ENCODE peak calls at places on chromosomes 3 and 15, in five cellular contexts. P is lung; T is CD8-positive, alpha-beta T cell; I is PC-9; G is psoas muscle. U is an unnamed sample. For H3K36me3, the result is how much of the 10 kb centered on the place peaks cover.

GRCh38 chr3:169600732-169601131 is 62.8 kb downstream of the MECOM start:
- DNase-seq in T (no peak), P (no peak), I (no peak), G (no peak), U (no peak)

GRCh38 chr3:52310861-52311566 is 5.1 kb upstream of the DNAH1 start:
- DNase-seq in P (no peak), I (no peak), T (peak), G (no peak), U (no peak)

GRCh38 chr3:101635345-101635744 is 41.6 kb downstream of the ZBTB11 start:
- DNase-seq in G (no peak), I (no peak), T (no peak), P (no peak), U (no peak)

GRCh38 chr3:84772841-84773240 is 185.9 kb upstream of the CADM2 start:
- DNase-seq in I (no peak), T (no peak), G (no peak), P (no peak), U (no peak)

GRCh38 chr3:172746476-172746875 is 4.0 kb upstream of the ECT2 start:
- DNase-seq in T (no peak), G (no peak), I (no peak), P (no peak), U (no peak)

GRCh38 chr15:39586387-39587171 is 5.7 kb downstream of the THBS1 start:
- DNase-seq in G (no peak), P (no peak), T (no peak), I (no peak), U (peak)

GRCh38 chr3:45682786-45683185 is 6.4 kb upstream of the SACM1L start:
- DNase-seq in I (no peak), P (no peak), G (no peak), T (no peak), U (no peak)

GRCh38 chr3:71725279-71725991 is at the start of gene EIF4E3:
- DNase-seq in T (peak), P (no peak), I (no peak), G (peak), U (no peak)

GRCh38 chr3:156172536-156172935 is 52.2 kb downstream of the KCNAB1 start:
- DNase-seq in T (no peak), I (no peak), P (no peak), G (no peak), U (no peak)

GRCh38 chr3:181487236-181487978 is 224.3 kb upstream of the SOX2 start:
- DNase-seq in P (no peak), G (no peak), T (no peak), I (no peak), U (no peak)

GRCh38 chr15:76840830-76841460 is 64.2 kb downstream of the SCAPER start:
- DNase-seq in G (no peak), T (no peak), P (no peak), I (no peak), U (no peak)

GRCh38 chr3:52851348-52851747 is 16.5 kb upstream of the MUSTN1 start:
- DNase-seq in I (peak), G (peak), P (no peak), T (no peak), U (no peak)

GRCh38 chr3:151227438-151228290 is 24.6 kb upstream of the GPR171 start:
- DNase-seq in I (peak), P (peak), T (peak), G (peak), U (peak)

GRCh38 chr15:77499087-77499765 is 78.5 kb downstream of the HMG20A start:
- DNase-seq in G (no peak), P (no peak), T (no peak), I (no peak), U (no peak)

GRCh38 chr3:129263161-129263910 is 13.9 kb downstream of the COPG1 start:
- DNase-seq in G (no peak), P (no peak), T (no peak), I (no peak), U (no peak)

GRCh38 chr3:183775781-183776180 is 49.6 kb downstream of the MAP6D1 start:
- DNase-seq in I (no peak), P (no peak), T (no peak), G (peak), U (no peak)

GRCh38 chr3:95215437-95215836 is 1152.6 kb downstream of the NSUN3 start:
- DNase-seq in T (no peak), P (no peak), G (no peak), I (no peak), U (no peak)

GRCh38 chr15:67838789-67839332 is 984 bp downstream of the RNU6-1 start:
- DNase-seq in P (peak), I (peak), T (no peak), G (peak), U (peak)

GRCh38 chr3:19948192-19948591 is 1.3 kb downstream of the RAB5A start:
- DNase-seq in I (no peak), P (no peak), G (no peak), T (no peak), U (no peak)

GRCh38 chr3:129001101-129001816 is at the start of gene EFCC1:
- DNase-seq in P (peak), I (no peak), T (no peak), G (peak), U (no peak)

GRCh38 chr3:52385157-52385556 is 59.7 kb downstream of the SEMA3G start:
- DNase-seq in I (peak), G (no peak), P (no peak), T (no peak), U (no peak)

GRCh38 chr15:67783303-67783702 is 42.0 kb upstream of the SKOR1 start:
- DNase-seq in I (no peak), P (no peak), T (peak), G (no peak), U (no peak)

GRCh38 chr3:171108066-171108465 is 81.5 kb upstream of the SLC2A2 start:
- DNase-seq in I (no peak), T (no peak), P (no peak), G (no peak), U (no peak)

GRCh38 chr3:71713041-71713440 is 12.2 kb downstream of the EIF4E3 start:
- DNase-seq in G (no peak), P (peak), I (no peak), T (no peak), U (no peak)

GRCh38 chr3:53804697-53805462 is 41.3 kb downstream of the CHDH start:
- DNase-seq in G (no peak), P (no peak), I (no peak), T (no peak), U (no peak)

GRCh38 chr3:101377209-101377608 is 56.8 kb upstream of the IMPG2 start:
- DNase-seq in T (no peak), P (no peak), G (no peak), I (no peak), U (no peak)

GRCh38 chr3:157110761-157111238 is 49.1 kb downstream of the CCNL1 start:
- DNase-seq in G (no peak), P (no peak), I (no peak), T (no peak), U (no peak)

GRCh38 chr3:133452603-133453313 is 52.9 kb downstream of the BFSP2 start:
- DNase-seq in G (no peak), I (no peak), P (no peak), T (no peak), U (no peak)

GRCh38 chr15:29529043-29529442 is 259.4 kb upstream of the NSMCE3 start:
- DNase-seq in I (no peak), P (no peak), T (no peak), G (no peak), U (no peak)

GRCh38 chr15:90184119-90184785 is 16.9 kb upstream of the SEMA4B start:
- DNase-seq in I (peak), G (peak), P (peak), T (no peak), U (peak)

GRCh38 chr3:112579232-112579631 is 17.4 kb downstream of the SLC35A5 start:
- DNase-seq in I (no peak), P (no peak), T (no peak), G (no peak), U (no peak)

GRCh38 chr15:69344238-69344637 is 45.5 kb downstream of the PAQR5 start:
- DNase-seq in P (no peak), I (no peak), T (no peak), G (no peak), U (no peak)

GRCh38 chr3:194837457-194838135 is 151.9 kb downstream of the FAM43A start:
- DNase-seq in G (no peak), I (no peak), T (no peak), P (no peak), U (no peak)

GRCh38 chr3:151630938-151631417 is 102.7 kb upstream of the AADACL2 start:
- DNase-seq in I (no peak), P (no peak), T (no peak), G (no peak), U (no peak)

GRCh38 chr3:150469931-150470740 is 62.0 kb downstream of the TSC22D2 start:
- DNase-seq in G (no peak), T (no peak), I (peak), P (no peak), U (no peak)

GRCh38 chr3:14434541-14435151 is 32.2 kb downstream of the SLC6A6 start:
- DNase-seq in I (no peak), T (no peak), P (no peak), G (peak), U (no peak)

GRCh38 chr3:127718916-127719290 is 46.2 kb downstream of the ABTB1 start:
- DNase-seq in P (no peak), G (no peak), T (no peak), I (no peak), U (no peak)

GRCh38 chr3:127716334-127716733 is 43.6 kb downstream of the ABTB1 start:
- DNase-seq in I (no peak), P (no peak), G (no peak), T (no peak), U (no peak)

GRCh38 chr3:127720161-127720823 is 47.5 kb downstream of the ABTB1 start:
- DNase-seq in T (no peak), P (no peak), I (no peak), G (no peak), U (no peak)

GRCh38 chr3:127717357-127718243 is 44.8 kb downstream of the ABTB1 start:
- DNase-seq in I (no peak), G (no peak), P (no peak), T (no peak), U (no peak)

DNA sequence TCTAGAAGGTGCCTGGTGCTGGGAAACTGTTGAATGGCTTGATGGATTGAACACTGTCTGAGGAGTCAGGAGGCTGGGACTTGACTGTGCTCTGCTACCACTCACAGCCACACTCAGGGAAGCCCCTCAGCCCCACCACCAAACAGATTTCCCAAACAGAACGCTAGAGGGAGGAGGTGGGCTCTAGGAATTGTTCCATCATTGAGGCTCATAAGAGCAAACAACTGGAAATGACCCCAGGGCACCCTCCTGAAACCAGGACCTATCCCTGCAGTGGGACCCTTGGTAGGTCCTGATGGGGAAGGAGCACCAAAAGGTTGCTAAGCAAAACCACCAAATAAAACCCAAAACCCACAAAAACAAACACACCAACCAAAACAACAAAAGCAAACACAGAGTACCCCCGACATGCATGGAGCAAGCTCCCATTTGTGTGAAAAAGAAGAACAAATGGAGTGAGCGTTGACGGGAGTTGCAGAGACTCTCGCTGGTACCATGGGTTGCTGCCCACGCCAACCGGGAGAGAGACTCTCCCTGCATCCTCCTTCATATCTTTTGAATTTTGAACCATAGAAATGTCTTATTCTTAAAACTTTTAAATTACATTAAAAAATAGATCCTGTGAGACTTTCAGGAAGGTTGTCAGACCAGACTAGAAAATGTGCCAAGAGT is 45.6 kb downstream of the ABTB1 start:
- DNase-seq in I (no peak), T (no peak), G (no peak), P (no peak), U (no peak)
- TF ChIP-seq CTCF in I (no peak), T (no peak), G (no peak), P (no peak), U (no peak)

GRCh38 chr3:86793786-86794185 is 197.2 kb downstream of the VGLL3 start:
- DNase-seq in P (no peak), G (no peak), T (no peak), I (peak), U (no peak)

GRCh38 chr3:86797946-86798345 is 193.0 kb downstream of the VGLL3 start:
- DNase-seq in T (no peak), G (no peak), P (no peak), I (no peak), U (no peak)

GRCh38 chr3:86792316-86792715 is 198.6 kb downstream of the VGLL3 start:
- DNase-seq in P (no peak), I (no peak), G (no peak), T (no peak), U (no peak)

GRCh38 chr3:86800116-86800515 is 190.8 kb downstream of the VGLL3 start:
- DNase-seq in P (no peak), G (no peak), T (no peak), I (no peak), U (no peak)

GRCh38 chr3:86794336-86795065 is 196.4 kb downstream of the VGLL3 start:
- DNase-seq in P (no peak), T (no peak), I (no peak), G (no peak), U (no peak)
- H3K4me3 ChIP-seq in P (no peak), T (no peak), I (no peak), G (peak), U (peak)

GRCh38 chr3:134934933-134935332 is 139.9 kb downstream of the EPHB1 start:
- DNase-seq in P (no peak), T (no peak), G (no peak), I (no peak), U (no peak)
- H3K36me3 ChIP-seq in P (under half), T (under half), G (under half), I (under half), U (under half)

DNA sequence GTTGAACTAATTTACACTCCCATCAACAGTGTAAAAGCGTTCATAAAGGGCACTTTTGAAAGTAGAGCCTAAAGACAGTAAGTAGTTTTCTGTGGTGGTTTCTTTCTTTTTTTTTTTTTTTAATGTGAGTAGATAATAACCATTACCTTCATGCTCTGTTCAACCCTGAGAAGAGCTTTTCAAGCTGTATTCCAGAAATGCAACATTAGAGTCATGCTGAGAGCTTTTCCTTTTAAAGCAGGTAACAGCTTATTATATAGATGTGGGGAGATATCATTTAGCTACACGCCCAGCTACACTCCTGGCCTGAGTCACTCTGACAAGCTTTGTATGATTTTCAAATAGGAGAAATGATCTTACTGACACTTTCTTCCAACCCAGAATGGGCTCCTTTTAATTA is 96.2 kb upstream of the ARHGEF26 start:
- DNase-seq in T (no peak), I (no peak), G (no peak), P (no peak), U (no peak)
- TF ChIP-seq CTCF in T (no peak), I (no peak), G (no peak), P (no peak), U (no peak)

GRCh38 chr15:31353931-31354330 is 27.3 kb downstream of the KLF13 start:
- DNase-seq in I (no peak), P (no peak), G (peak), T (no peak), U (no peak)

GRCh38 chr15:31350771-31351170 is 24.1 kb downstream of the KLF13 start:
- DNase-seq in I (no peak), P (no peak), T (no peak), G (no peak), U (no peak)

GRCh38 chr15:31349233-31350141 is 22.9 kb downstream of the KLF13 start:
- DNase-seq in I (no peak), P (no peak), T (no peak), G (peak), U (no peak)

GRCh38 chr15:31352283-31352880 is 25.7 kb downstream of the KLF13 start:
- DNase-seq in G (peak), T (no peak), I (no peak), P (no peak), U (no peak)

DNA sequence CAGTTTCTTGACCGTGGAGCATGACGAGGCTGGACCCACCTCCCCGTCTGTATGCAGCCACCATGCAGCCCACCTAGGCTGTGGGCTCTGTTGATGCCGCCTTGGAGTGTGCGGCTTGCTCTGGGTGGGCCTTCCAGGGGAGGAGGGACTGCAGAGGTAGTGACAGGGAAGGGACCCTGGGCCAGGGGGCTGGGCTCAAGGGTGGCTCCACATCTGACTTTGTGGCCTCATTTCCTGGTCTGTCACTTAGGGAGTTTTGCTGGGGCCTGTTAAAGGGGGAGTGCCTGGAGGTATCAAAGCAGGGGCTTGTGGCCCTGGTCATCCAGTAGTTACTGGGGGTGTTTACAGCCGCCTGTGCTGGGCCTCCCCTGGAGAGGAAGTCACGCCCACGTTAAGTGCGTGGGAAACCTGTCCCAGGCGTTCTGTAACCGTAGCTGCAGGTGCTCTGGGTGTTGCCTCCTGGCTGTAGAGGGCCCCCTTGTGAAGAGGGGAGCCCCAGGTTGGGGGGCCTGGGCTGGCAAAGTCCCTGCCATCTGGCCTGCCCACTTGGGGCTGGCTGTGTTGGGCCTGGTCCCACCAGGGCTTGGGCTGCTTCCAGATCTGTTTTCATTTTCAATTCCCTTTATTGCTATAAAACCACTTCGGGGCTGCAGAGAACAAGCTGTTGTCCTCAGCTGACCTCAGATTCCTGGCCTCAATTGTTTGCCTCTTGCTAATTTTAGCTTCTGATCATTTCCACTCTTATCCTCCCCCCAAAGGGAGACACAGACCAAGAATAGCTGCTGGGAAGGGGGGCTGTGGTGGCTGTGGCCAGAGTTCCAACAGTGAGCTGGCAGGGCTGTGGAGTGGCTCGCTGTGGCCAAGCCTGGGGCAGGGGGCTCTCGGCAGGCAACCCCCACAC is 26.5 kb downstream of the KLF13 start:
- DNase-seq in I (no peak), P (no peak), G (peak), T (no peak), U (no peak)
- H3K4me3 ChIP-seq in I (no peak), P (no peak), G (peak), T (peak), U (no peak)

GRCh38 chr3:114356084-114357009 is 62.5 kb downstream of the TIGIT start:
- DNase-seq in I (no peak), T (no peak), P (no peak), G (no peak), U (no peak)
- H3K36me3 ChIP-seq in I (under half), T (under half), P (under half), G (under half), U (under half)